ENCODE peak calls at places on chromosomes 3 and 15, in nine cellular contexts. Y is AG08395; P is effector CD4-positive, alpha-beta T cell; Q is GM18507; M is RWPE2; R is ELR; V is Peyer's patch; T is globus pallidus; Z is posterior vena cava. A is an unnamed sample.
A peak's percentile ranks its signal among the peaks of the same experiment; 100 is the strongest.

GRCh38 chr15:90592144-90592887 is 62.6 kb downstream of the CRTC3 start:
- DNase-seq in Y (peak; percentile 75), P (no peak), Q (no peak), M (no peak), R (peak; percentile 53), V (no peak), T (no peak), Z (no peak), A (no peak)

GRCh38 chr3:8972614-8973013 is 9.3 kb upstream of the RAD18 start:
- DNase-seq in Y (peak; percentile 49), P (no peak), Q (no peak), M (no peak), R (peak; percentile 52), V (no peak), T (no peak), Z (no peak), A (no peak)

GRCh38 chr3:133211449-133211848 is 173.3 kb downstream of the TMEM108 start:
- DNase-seq in Y (no peak), P (no peak), Q (peak; percentile 4), M (no peak), R (no peak), V (no peak), T (peak; percentile 48), Z (no peak), A (no peak)

GRCh38 chr3:192875971-192876565 is 41.6 kb downstream of the MB21D2 start:
- DNase-seq in Y (no peak), P (no peak), Q (no peak), M (no peak), R (no peak), V (no peak), T (no peak), Z (no peak), A (no peak)

GRCh38 chr3:48661501-48662139 is 1.1 kb downstream of the CELSR3 start:
- DNase-seq in Y (peak; percentile 89), P (peak; percentile 71), Q (peak; percentile 55), M (no peak), R (peak; percentile 50), V (peak; percentile 79), T (peak; percentile 45), Z (peak; percentile 92), A (peak; percentile 62)

GRCh38 chr3:70550723-70551319 is 238.4 kb upstream of the MDFIC2 start:
- DNase-seq in Y (no peak), P (peak; percentile 64), Q (no peak), M (no peak), R (peak; percentile 54), V (peak; percentile 84), T (peak; percentile 14), Z (peak; percentile 92), A (peak; percentile 70)

GRCh38 chr3:182115328-182116045 is 403.8 kb downstream of the SOX2 start:
- DNase-seq in Y (no peak), P (no peak), Q (no peak), M (no peak), R (no peak), V (no peak), T (no peak), Z (no peak), A (no peak)

GRCh38 chr3:123637131-123637530 is 52.3 kb upstream of the HACD2 start:
- DNase-seq in Y (no peak), P (no peak), Q (no peak), M (no peak), R (no peak), V (peak; percentile 39), T (no peak), Z (no peak), A (no peak)

GRCh38 chr3:125061170-125061569 is 5.4 kb upstream of the HEG1 start:
- DNase-seq in Y (peak; percentile 63), P (no peak), Q (no peak), M (no peak), R (no peak), V (peak; percentile 58), T (no peak), Z (no peak), A (no peak)

GRCh38 chr3:171348121-171348520 is 112.1 kb downstream of the TNIK start:
- DNase-seq in Y (no peak), P (no peak), Q (no peak), M (no peak), R (no peak), V (no peak), T (no peak), Z (no peak), A (no peak)

GRCh38 chr3:55483196-55484095 is 3.7 kb downstream of the WNT5A start:
- DNase-seq in Y (no peak), P (no peak), Q (no peak), M (no peak), R (peak; percentile 58), V (no peak), T (no peak), Z (no peak), A (no peak)

GRCh38 chr15:80929225-80929624 is 60.4 kb downstream of the MESD start:
- DNase-seq in Y (peak; percentile 86), P (no peak), Q (no peak), M (no peak), R (peak; percentile 90), V (no peak), T (no peak), Z (no peak), A (no peak)

GRCh38 chr3:18425641-18426403 is 683 bp upstream of the SATB1 start:
- DNase-seq in Y (no peak), P (peak; percentile 53), Q (no peak), M (peak; percentile 34), R (peak; percentile 19), V (peak; percentile 79), T (no peak), Z (peak; percentile 35), A (peak; percentile 58)

GRCh38 chr3:43620953-43621405 is 832 bp downstream of the ANO10 start:
- DNase-seq in Y (no peak), P (no peak), Q (no peak), M (no peak), R (peak; percentile 29), V (no peak), T (peak; percentile 20), Z (no peak), A (no peak)

GRCh38 chr3:194486540-194487288 is at the start of gene ATP13A3:
- DNase-seq in Y (peak; percentile 96), P (peak; percentile 89), Q (peak; percentile 93), M (peak; percentile 86), R (peak; percentile 93), V (peak; percentile 95), T (peak; percentile 94), Z (peak; percentile 97), A (peak; percentile 86)

GRCh38 chr3:58111513-58112184 is 99.1 kb downstream of the DNASE1L3 start:
- DNase-seq in Y (no peak), P (no peak), Q (peak; percentile 28), M (peak; percentile 47), R (no peak), V (peak; percentile 75), T (no peak), Z (no peak), A (peak; percentile 84)

GRCh38 chr3:127764841-127765362 is 57.4 kb downstream of the MGLL start:
- DNase-seq in Y (peak; percentile 43), P (no peak), Q (no peak), M (no peak), R (peak; percentile 82), V (no peak), T (no peak), Z (peak; percentile 3), A (no peak)

GRCh38 chr3:17125738-17126137 is 241.0 kb downstream of the PLCL2 start:
- DNase-seq in Y (no peak), P (no peak), Q (no peak), M (no peak), R (no peak), V (no peak), T (no peak), Z (no peak), A (peak; percentile 9)

GRCh38 chr3:47617061-47618010 is 38.7 kb upstream of the CSPG5 start:
- DNase-seq in Y (peak; percentile 5), P (no peak), Q (no peak), M (no peak), R (peak; percentile 76), V (no peak), T (no peak), Z (no peak), A (no peak)

GRCh38 chr15:85826756-85827515 is 32.2 kb upstream of the KLHL25 start:
- DNase-seq in Y (no peak), P (no peak), Q (no peak), M (no peak), R (no peak), V (no peak), T (no peak), Z (no peak), A (no peak)

A was measured in lung.